ENCODE peak calls at places on chromosomes 6 and 20, in four cellular contexts. Z, Y, N and D are unnamed samples.

GRCh38 chr6:154292855-154293519 is 63.6 kb downstream of the IPCEF1 start:
- DNase-seq in Z (peak; percentile 73), Y (no peak), N (no peak), D (peak; percentile 54)

GRCh38 chr6:5261545-5262109 is 314 bp downstream of the FARS2 start:
- DNase-seq in Z (no peak), Y (no peak), N (no peak), D (no peak)

GRCh38 chr6:113110211-113110610 is 746.9 kb upstream of the MARCKS start:
- DNase-seq in Z (no peak), Y (no peak), N (no peak), D (no peak)

GRCh38 chr20:60246751-60247150 is 288.5 kb downstream of the CDH26 start:
- DNase-seq in Z (no peak), Y (no peak), N (no peak), D (no peak)

GRCh38 chr6:127120787-127121636 is 2.5 kb downstream of the RSPO3 start:
- DNase-seq in Z (peak; percentile 84), Y (peak; percentile 26), N (peak; percentile 39), D (peak; percentile 87)

GRCh38 chr6:36596359-36596758 is 2.2 kb downstream of the SRSF3 start:
- DNase-seq in Z (no peak), Y (no peak), N (no peak), D (peak; percentile 42)

GRCh38 chr20:47466193-47466592 is 35.5 kb upstream of the NCOA3 start:
- DNase-seq in Z (no peak), Y (no peak), N (no peak), D (peak; percentile 70)

GRCh38 chr6:14681699-14682487 is 564.0 kb upstream of the JARID2 start:
- DNase-seq in Z (no peak), Y (no peak), N (no peak), D (peak; percentile 43)

GRCh38 chr6:98295776-98296175 is 538.6 kb upstream of the POU3F2 start:
- DNase-seq in Z (no peak), Y (no peak), N (no peak), D (no peak)

GRCh38 chr6:150380256-150380655 is 11.4 kb downstream of the IYD start:
- DNase-seq in Z (peak; percentile 52), Y (no peak), N (no peak), D (peak; percentile 58)

GRCh38 chr6:39453236-39453635 is 130.7 kb upstream of the KCNK16 start:
- DNase-seq in Z (peak; percentile 18), Y (no peak), N (no peak), D (peak; percentile 21)